ENCODE peak calls at places on chromosomes 4 and X, in four cellular contexts. Q is Right ventricle myocardium inferior, I is GOT3, R is GM19239. M is an unnamed sample.

GRCh38 chrX:142295190-142295589 is 90.1 kb upstream of the MAGEC2 start:
- DNase-seq in Q (no peak), I (no peak), R (no peak), M (no peak)

GRCh38 chrX:2342878-2343277 is 157.9 kb downstream of the DHRSX start:
- DNase-seq in Q (no peak), I (no peak), R (no peak), M (no peak)

GRCh38 chrX:21940356-21940829 is at the start of gene SMS:
- DNase-seq in Q (peak), I (no peak), R (peak), M (no peak)

GRCh38 chr4:112857461-112857860 is 192.0 kb upstream of the ANK2 start:
- DNase-seq in Q (no peak), I (no peak), R (no peak), M (peak)

GRCh38 chr4:82638479-82638878 is 76.7 kb upstream of the TMEM150C start:
- DNase-seq in Q (no peak), I (no peak), R (no peak), M (no peak)

GRCh38 chrX:154532690-154533089 is 14.0 kb downstream of the G6PD start:
- DNase-seq in Q (no peak), I (no peak), R (no peak), M (no peak)

GRCh38 chrX:110045988-110046387 is 43.1 kb downstream of the TMEM164 start:
- DNase-seq in Q (no peak), I (no peak), R (no peak), M (no peak)

GRCh38 chr4:70564033-70564432 is 28.0 kb upstream of the AMBN start:
- DNase-seq in Q (no peak), I (no peak), R (no peak), M (no peak)

GRCh38 chrX:133402830-133403625 is 12.3 kb downstream of the GPC4 start:
- DNase-seq in Q (no peak), I (no peak), R (no peak), M (no peak)

GRCh38 chr4:123362103-123362502 is 34.5 kb upstream of the SPRY1 start:
- DNase-seq in Q (no peak), I (no peak), R (no peak), M (no peak)

GRCh38 chr4:16085822-16086221 is 2.0 kb upstream of the PROM1 start:
- DNase-seq in Q (no peak), I (no peak), R (no peak), M (no peak)

GRCh38 chr4:77169496-77169895 is 12.5 kb downstream of the CCNG2 start:
- DNase-seq in Q (no peak), I (no peak), R (no peak), M (no peak)

GRCh38 chrX:118976599-118977340 is 2.4 kb downstream of the LONRF3 start:
- DNase-seq in Q (peak), I (no peak), R (no peak), M (no peak)

GRCh38 chrX:122850326-122850725 is 333.8 kb upstream of the GRIA3 start:
- DNase-seq in Q (no peak), I (no peak), R (no peak), M (no peak)

GRCh38 chrX:11374570-11374969 is 81.4 kb downstream of the AMELX start:
- DNase-seq in Q (no peak), I (no peak), R (no peak), M (no peak)

GRCh38 chr4:136001791-136002190 is 1530.5 kb downstream of the PCDH18 start:
- DNase-seq in Q (no peak), I (no peak), R (no peak), M (no peak)

GRCh38 chr4:19927381-19927780 is 324.3 kb upstream of the SLIT2 start:
- DNase-seq in Q (no peak), I (no peak), R (no peak), M (no peak)

GRCh38 chr4:168587326-168588125 is 90.7 kb downstream of the PALLD start:
- DNase-seq in Q (no peak), I (no peak), R (no peak), M (no peak)

GRCh38 chrX:116490091-116490490 is 27.3 kb upstream of the CT83 start:
- DNase-seq in Q (no peak), I (no peak), R (no peak), M (no peak)

GRCh38 chrX:150050387-150050786 is 112.1 kb upstream of the EOLA2 start:
- DNase-seq in Q (no peak), I (no peak), R (no peak), M (no peak)

GRCh38 chrX:77167993-77168392 is 279.2 kb upstream of the FGF16 start:
- DNase-seq in Q (no peak), I (no peak), R (no peak), M (peak)

GRCh38 chr4:169861592-169861991 is 103.8 kb upstream of the HPF1 start:
- DNase-seq in Q (no peak), I (no peak), R (no peak), M (no peak)

GRCh38 chr4:163967710-163968109 is 473.2 kb downstream of the TMA16 start:
- DNase-seq in Q (no peak), I (no peak), R (no peak), M (no peak)

GRCh38 chr4:143085224-143085623 is 99.5 kb upstream of the USP38 start:
- DNase-seq in Q (no peak), I (no peak), R (no peak), M (no peak)

GRCh38 chr4:1777822-1778641 is 15.1 kb upstream of the FGFR3 start:
- DNase-seq in Q (no peak), I (no peak), R (no peak), M (no peak)

GRCh38 chr4:175414602-175415001 is 397.5 kb downstream of the GPM6A start:
- DNase-seq in Q (no peak), I (no peak), R (no peak), M (no peak)

GRCh38 chr4:150411527-150411926 is 170.4 kb upstream of the MAB21L2 start:
- DNase-seq in Q (no peak), I (no peak), R (no peak), M (no peak)

GRCh38 chr4:168152837-168153500 is 60.6 kb downstream of the ANXA10 start:
- DNase-seq in Q (no peak), I (no peak), R (no peak), M (no peak)

M was measured in thoracic aorta.